ENCODE peak calls at places on chromosomes 12 and 14, in five cellular contexts. Y, V, Z, N and I are unnamed samples.

GRCh38 chr14:30295980-30296379 is 263.0 kb upstream of the G2E3 start:
- DNase-seq in Y (no peak), V (peak), Z (no peak), N (no peak), I (no peak)

GRCh38 chr12:62969695-62970094 is 34.7 kb upstream of the PPM1H start:
- DNase-seq in Y (no peak), V (no peak), Z (no peak), N (no peak), I (no peak)

GRCh38 chr12:48786591-48787544 is 2.0 kb downstream of the ADCY6 start:
- DNase-seq in Y (no peak), V (no peak), Z (no peak), N (no peak), I (no peak)

GRCh38 chr14:80344208-80344607 is 132.9 kb upstream of the DIO2 start:
- DNase-seq in Y (no peak), V (no peak), Z (no peak), N (no peak), I (no peak)

GRCh38 chr12:122099856-122100255 is 21.3 kb downstream of the MLXIP start:
- DNase-seq in Y (no peak), V (no peak), Z (no peak), N (no peak), I (no peak)

GRCh38 chr12:106248177-106248848 is 493 bp upstream of the CKAP4 start:
- DNase-seq in Y (peak), V (peak), Z (no peak), N (no peak), I (no peak)

GRCh38 chr12:131505561-131505960 is 205.3 kb upstream of the SFSWAP start:
- DNase-seq in Y (no peak), V (no peak), Z (no peak), N (no peak), I (no peak)

GRCh38 chr14:43361766-43362165 is 1145.3 kb downstream of the FSCB start:
- DNase-seq in Y (no peak), V (no peak), Z (no peak), N (no peak), I (no peak)

GRCh38 chr12:106118-106561 is 39.6 kb downstream of the IQSEC3 start:
- DNase-seq in Y (peak), V (no peak), Z (no peak), N (no peak), I (no peak)

GRCh38 chr12:11798856-11799530 is 149.5 kb downstream of the ETV6 start:
- DNase-seq in Y (peak), V (peak), Z (peak), N (peak), I (no peak)

GRCh38 chr12:1320021-1320420 is 274.4 kb downstream of the FBXL14 start:
- DNase-seq in Y (no peak), V (no peak), Z (no peak), N (no peak), I (no peak)

GRCh38 chr14:69079188-69079742 is 73.7 kb downstream of the DCAF5 start:
- DNase-seq in Y (peak), V (peak), Z (peak), N (peak), I (no peak)

GRCh38 chr12:77324416-77324762 is 259.0 kb upstream of the E2F7 start:
- DNase-seq in Y (no peak), V (no peak), Z (no peak), N (no peak), I (no peak)

GRCh38 chr14:101821528-101821927 is 60.0 kb downstream of the PPP2R5C start:
- DNase-seq in Y (no peak), V (no peak), Z (no peak), N (no peak), I (no peak)

GRCh38 chr12:27965966-27966365 is 6.6 kb downstream of the PTHLH start:
- DNase-seq in Y (peak), V (no peak), Z (no peak), N (no peak), I (no peak)

GRCh38 chr12:1929985-1930815 is 11.7 kb upstream of the CACNA2D4 start:
- DNase-seq in Y (no peak), V (no peak), Z (no peak), N (no peak), I (no peak)

GRCh38 chr12:125403145-125403789 is 338.0 kb downstream of the AACS start:
- DNase-seq in Y (peak), V (peak), Z (no peak), N (peak), I (no peak)

GRCh38 chr12:13097526-13097925 is 5.9 kb downstream of the GSG1 start:
- DNase-seq in Y (peak), V (no peak), Z (no peak), N (no peak), I (no peak)

GRCh38 chr12:13559318-13559978 is 362.9 kb downstream of the EMP1 start:
- DNase-seq in Y (no peak), V (peak), Z (no peak), N (no peak), I (no peak)

GRCh38 chr12:69480698-69481097 is 10.5 kb downstream of the FRS2 start:
- DNase-seq in Y (no peak), V (no peak), Z (no peak), N (no peak), I (no peak)

GRCh38 chr12:69481133-69481532 is 10.9 kb downstream of the FRS2 start:
- DNase-seq in Y (no peak), V (no peak), Z (no peak), N (no peak), I (no peak)

GRCh38 chr12:69479675-69480074 is 9.5 kb downstream of the FRS2 start:
- DNase-seq in Y (no peak), V (no peak), Z (no peak), N (no peak), I (no peak)

GRCh38 chr12:69483700-69484099 is 13.5 kb downstream of the FRS2 start:
- DNase-seq in Y (no peak), V (no peak), Z (no peak), N (no peak), I (no peak)

GRCh38 chr12:69484428-69484827 is 14.2 kb downstream of the FRS2 start:
- DNase-seq in Y (no peak), V (no peak), Z (no peak), N (no peak), I (no peak)
- TF ChIP-seq CTCF in Y (no peak), V (peak), Z (no peak), N (no peak), I (no peak)

DNA sequence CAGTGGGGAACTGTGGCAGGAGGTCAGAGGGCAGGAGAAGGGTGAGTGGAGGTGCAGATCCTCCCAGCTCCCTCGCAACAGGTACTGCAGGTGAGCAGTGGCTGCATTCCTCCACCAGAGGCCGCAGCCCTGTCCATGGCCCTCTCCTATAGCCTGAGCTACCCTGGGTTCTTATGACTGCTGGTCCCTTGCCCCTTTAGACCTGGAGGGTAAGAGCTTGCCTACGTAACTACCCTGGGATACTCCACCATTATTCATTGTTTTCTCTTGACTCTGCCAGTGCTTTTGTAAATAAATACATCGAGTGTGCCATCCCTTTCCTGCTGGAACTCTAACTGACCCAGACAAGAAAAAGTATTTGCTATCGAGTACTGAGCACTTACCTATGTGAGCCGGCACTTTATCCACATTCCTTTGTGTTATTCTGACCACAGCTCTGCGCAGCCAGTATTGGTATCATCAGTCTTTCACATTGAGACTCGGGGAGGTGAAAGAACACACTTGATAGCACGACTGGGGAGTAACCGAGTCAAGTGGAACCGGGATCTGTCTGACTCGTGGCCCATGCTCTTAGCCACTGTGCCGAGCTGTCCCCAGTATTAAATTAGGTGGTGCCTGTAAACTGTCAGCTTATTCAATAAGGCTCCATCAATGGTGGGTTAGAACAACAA is 38.5 kb downstream of the LTBP2 start:
- DNase-seq in Y (no peak), V (peak), Z (no peak), N (no peak), I (no peak)
- TF ChIP-seq CTCF in Y (no peak), V (peak), Z (no peak), N (peak), I (no peak)

GRCh38 chr12:128810182-128811127 is 13.3 kb downstream of the SLC15A4 start:
- DNase-seq in Y (peak), V (no peak), Z (no peak), N (no peak), I (no peak)

GRCh38 chr12:128813883-128814282 is 9.9 kb downstream of the SLC15A4 start:
- DNase-seq in Y (peak), V (no peak), Z (no peak), N (no peak), I (no peak)

GRCh38 chr12:128814411-128815261 is 9.1 kb downstream of the SLC15A4 start:
- DNase-seq in Y (no peak), V (no peak), Z (no peak), N (no peak), I (no peak)

GRCh38 chr12:128813392-128813791 is 10.4 kb downstream of the SLC15A4 start:
- DNase-seq in Y (peak), V (no peak), Z (no peak), N (no peak), I (no peak)

GRCh38 chr12:128811806-128812205 is 12.0 kb downstream of the SLC15A4 start:
- DNase-seq in Y (no peak), V (no peak), Z (no peak), N (no peak), I (no peak)
- TF ChIP-seq CTCF in Y (no peak), V (no peak), Z (no peak), N (no peak), I (no peak)

GRCh38 chr14:59900536-59900935 is 19.4 kb upstream of the LRRC9 start:
- DNase-seq in Y (no peak), V (no peak), Z (no peak), N (no peak), I (no peak)

GRCh38 chr14:59895721-59896120 is 24.2 kb upstream of the LRRC9 start:
- DNase-seq in Y (no peak), V (no peak), Z (no peak), N (no peak), I (no peak)

GRCh38 chr14:59897757-59898383 is 22.1 kb upstream of the LRRC9 start:
- DNase-seq in Y (peak), V (peak), Z (no peak), N (peak), I (no peak)
- TF ChIP-seq CTCF in Y (no peak), V (peak), Z (no peak), N (peak), I (no peak)